ENCODE peak calls at places on chromosomes 13 and 19, in five cellular contexts. One of them, this sample, is unnamed.

GRCh38 chr13:107144432-107144831 is 576.5 kb upstream of the ARGLU1 start:
- DNase-seq in cardiac fibroblast: peak
- DNase-seq in fibroblast of mammary gland: peak
- DNase-seq in stimulated activated naive CD4-positive, alpha-beta T cell treated with Interleukin-2 at 50 U/mL for 16 hours: no peak
- DNase-seq in activated effector memory CD4-positive, alpha-beta T cell treated with Interleukin-2 at 50 U/mL for 16 hours: no peak
- DNase-seq in this sample: no peak

GRCh38 chr13:112102243-112102642 is 35.3 kb downstream of the SOX1 start:
- DNase-seq in cardiac fibroblast: no peak
- DNase-seq in stimulated activated naive CD4-positive, alpha-beta T cell treated with Interleukin-2 at 50 U/mL for 16 hours: no peak
- DNase-seq in fibroblast of mammary gland: no peak
- DNase-seq in activated effector memory CD4-positive, alpha-beta T cell treated with Interleukin-2 at 50 U/mL for 16 hours: no peak
- DNase-seq in this sample: no peak

GRCh38 chr19:3868770-3869456 is at the start of gene ZFR2:
- DNase-seq in cardiac fibroblast: no peak
- DNase-seq in fibroblast of mammary gland: no peak
- DNase-seq in activated effector memory CD4-positive, alpha-beta T cell treated with Interleukin-2 at 50 U/mL for 16 hours: no peak
- DNase-seq in stimulated activated naive CD4-positive, alpha-beta T cell treated with Interleukin-2 at 50 U/mL for 16 hours: no peak
- DNase-seq in this sample: no peak

GRCh38 chr19:51372649-51373504 is at the start of gene NKG7:
- DNase-seq in fibroblast of mammary gland: no peak
- DNase-seq in cardiac fibroblast: no peak
- DNase-seq in stimulated activated naive CD4-positive, alpha-beta T cell treated with Interleukin-2 at 50 U/mL for 16 hours: peak
- DNase-seq in activated effector memory CD4-positive, alpha-beta T cell treated with Interleukin-2 at 50 U/mL for 16 hours: peak
- DNase-seq in this sample: no peak

GRCh38 chr19:4662812-4663211 is 7.3 kb downstream of the MYDGF start:
- DNase-seq in stimulated activated naive CD4-positive, alpha-beta T cell treated with Interleukin-2 at 50 U/mL for 16 hours: no peak
- DNase-seq in activated effector memory CD4-positive, alpha-beta T cell treated with Interleukin-2 at 50 U/mL for 16 hours: no peak
- DNase-seq in fibroblast of mammary gland: no peak
- DNase-seq in cardiac fibroblast: no peak
- DNase-seq in this sample: no peak

GRCh38 chr13:41064493-41064892 is 3.2 kb downstream of the WBP4 start:
- DNase-seq in activated effector memory CD4-positive, alpha-beta T cell treated with Interleukin-2 at 50 U/mL for 16 hours: no peak
- DNase-seq in stimulated activated naive CD4-positive, alpha-beta T cell treated with Interleukin-2 at 50 U/mL for 16 hours: no peak
- DNase-seq in fibroblast of mammary gland: peak
- DNase-seq in cardiac fibroblast: peak
- DNase-seq in this sample: no peak

GRCh38 chr13:43470610-43471009 is 316.2 kb downstream of the ENOX1 start:
- DNase-seq in fibroblast of mammary gland: peak
- DNase-seq in cardiac fibroblast: no peak
- DNase-seq in activated effector memory CD4-positive, alpha-beta T cell treated with Interleukin-2 at 50 U/mL for 16 hours: no peak
- DNase-seq in stimulated activated naive CD4-positive, alpha-beta T cell treated with Interleukin-2 at 50 U/mL for 16 hours: no peak
- DNase-seq in this sample: no peak

GRCh38 chr19:43780706-43781525 is at the start of gene KCNN4:
- DNase-seq in fibroblast of mammary gland: peak
- DNase-seq in stimulated activated naive CD4-positive, alpha-beta T cell treated with Interleukin-2 at 50 U/mL for 16 hours: peak
- DNase-seq in activated effector memory CD4-positive, alpha-beta T cell treated with Interleukin-2 at 50 U/mL for 16 hours: peak
- DNase-seq in cardiac fibroblast: no peak
- DNase-seq in this sample: no peak

GRCh38 chr13:88526853-88527215 is 855.7 kb downstream of the SLITRK5 start:
- DNase-seq in stimulated activated naive CD4-positive, alpha-beta T cell treated with Interleukin-2 at 50 U/mL for 16 hours: no peak
- DNase-seq in cardiac fibroblast: no peak
- DNase-seq in activated effector memory CD4-positive, alpha-beta T cell treated with Interleukin-2 at 50 U/mL for 16 hours: no peak
- DNase-seq in fibroblast of mammary gland: no peak
- DNase-seq in this sample: no peak

GRCh38 chr13:60627071-60627686 is 230.2 kb downstream of the TDRD3 start:
- DNase-seq in stimulated activated naive CD4-positive, alpha-beta T cell treated with Interleukin-2 at 50 U/mL for 16 hours: no peak
- DNase-seq in fibroblast of mammary gland: peak
- DNase-seq in cardiac fibroblast: peak
- DNase-seq in activated effector memory CD4-positive, alpha-beta T cell treated with Interleukin-2 at 50 U/mL for 16 hours: no peak
- DNase-seq in this sample: no peak

GRCh38 chr13:110882228-110882627 is 32.6 kb downstream of the ANKRD10 start:
- DNase-seq in cardiac fibroblast: no peak
- DNase-seq in stimulated activated naive CD4-positive, alpha-beta T cell treated with Interleukin-2 at 50 U/mL for 16 hours: no peak
- DNase-seq in activated effector memory CD4-positive, alpha-beta T cell treated with Interleukin-2 at 50 U/mL for 16 hours: no peak
- DNase-seq in fibroblast of mammary gland: peak
- DNase-seq in this sample: no peak

GRCh38 chr19:31340059-31341025 is 8.9 kb downstream of the TSHZ3 start:
- DNase-seq in cardiac fibroblast: peak
- DNase-seq in activated effector memory CD4-positive, alpha-beta T cell treated with Interleukin-2 at 50 U/mL for 16 hours: no peak
- DNase-seq in fibroblast of mammary gland: peak
- DNase-seq in stimulated activated naive CD4-positive, alpha-beta T cell treated with Interleukin-2 at 50 U/mL for 16 hours: peak
- DNase-seq in this sample: no peak

GRCh38 chr19:19224852-19225494 is 13.2 kb downstream of the NCAN start:
- DNase-seq in activated effector memory CD4-positive, alpha-beta T cell treated with Interleukin-2 at 50 U/mL for 16 hours: peak
- DNase-seq in fibroblast of mammary gland: peak
- DNase-seq in stimulated activated naive CD4-positive, alpha-beta T cell treated with Interleukin-2 at 50 U/mL for 16 hours: peak
- DNase-seq in cardiac fibroblast: peak
- DNase-seq in this sample: peak

GRCh38 chr13:106619688-106620555 is 52.0 kb upstream of the ARGLU1 start:
- DNase-seq in stimulated activated naive CD4-positive, alpha-beta T cell treated with Interleukin-2 at 50 U/mL for 16 hours: no peak
- DNase-seq in cardiac fibroblast: peak
- DNase-seq in fibroblast of mammary gland: peak
- DNase-seq in activated effector memory CD4-positive, alpha-beta T cell treated with Interleukin-2 at 50 U/mL for 16 hours: no peak
- DNase-seq in this sample: peak

GRCh38 chr19:5804516-5805464 is at the start of gene NRTN:
- DNase-seq in stimulated activated naive CD4-positive, alpha-beta T cell treated with Interleukin-2 at 50 U/mL for 16 hours: peak
- DNase-seq in fibroblast of mammary gland: no peak
- DNase-seq in activated effector memory CD4-positive, alpha-beta T cell treated with Interleukin-2 at 50 U/mL for 16 hours: peak
- DNase-seq in cardiac fibroblast: no peak
- DNase-seq in this sample: peak

GRCh38 chr13:65892859-65893258 is 1337.3 kb downstream of the PCDH9 start:
- DNase-seq in cardiac fibroblast: peak
- DNase-seq in stimulated activated naive CD4-positive, alpha-beta T cell treated with Interleukin-2 at 50 U/mL for 16 hours: no peak
- DNase-seq in activated effector memory CD4-positive, alpha-beta T cell treated with Interleukin-2 at 50 U/mL for 16 hours: no peak
- DNase-seq in fibroblast of mammary gland: no peak
- DNase-seq in this sample: no peak

GRCh38 chr13:96075953-96076543 is 13.9 kb upstream of the HS6ST3 start:
- DNase-seq in activated effector memory CD4-positive, alpha-beta T cell treated with Interleukin-2 at 50 U/mL for 16 hours: no peak
- DNase-seq in fibroblast of mammary gland: peak
- DNase-seq in cardiac fibroblast: peak
- DNase-seq in stimulated activated naive CD4-positive, alpha-beta T cell treated with Interleukin-2 at 50 U/mL for 16 hours: no peak
- DNase-seq in this sample: no peak

GRCh38 chr13:27341616-27342015 is 71.0 kb downstream of the RASL11A start:
- DNase-seq in stimulated activated naive CD4-positive, alpha-beta T cell treated with Interleukin-2 at 50 U/mL for 16 hours: no peak
- DNase-seq in activated effector memory CD4-positive, alpha-beta T cell treated with Interleukin-2 at 50 U/mL for 16 hours: no peak
- DNase-seq in cardiac fibroblast: peak
- DNase-seq in fibroblast of mammary gland: no peak
- DNase-seq in this sample: no peak

GRCh38 chr13:30132623-30133553 is 174.5 kb downstream of the KATNAL1 start:
- DNase-seq in fibroblast of mammary gland: peak
- DNase-seq in stimulated activated naive CD4-positive, alpha-beta T cell treated with Interleukin-2 at 50 U/mL for 16 hours: peak
- DNase-seq in activated effector memory CD4-positive, alpha-beta T cell treated with Interleukin-2 at 50 U/mL for 16 hours: peak
- DNase-seq in cardiac fibroblast: peak
- DNase-seq in this sample: peak

GRCh38 chr19:2294377-2295335 is 12.7 kb upstream of the PEAK3 start:
- DNase-seq in fibroblast of mammary gland: peak
- DNase-seq in activated effector memory CD4-positive, alpha-beta T cell treated with Interleukin-2 at 50 U/mL for 16 hours: no peak
- DNase-seq in stimulated activated naive CD4-positive, alpha-beta T cell treated with Interleukin-2 at 50 U/mL for 16 hours: no peak
- DNase-seq in cardiac fibroblast: peak
- DNase-seq in this sample: peak

GRCh38 chr13:42864952-42865634 is 83.7 kb downstream of the FAM216B start:
- DNase-seq in stimulated activated naive CD4-positive, alpha-beta T cell treated with Interleukin-2 at 50 U/mL for 16 hours: no peak
- DNase-seq in fibroblast of mammary gland: no peak
- DNase-seq in cardiac fibroblast: peak
- DNase-seq in activated effector memory CD4-positive, alpha-beta T cell treated with Interleukin-2 at 50 U/mL for 16 hours: no peak
- DNase-seq in this sample: no peak

GRCh38 chr19:7211191-7211988 is 82.8 kb downstream of the INSR start:
- DNase-seq in cardiac fibroblast: peak
- DNase-seq in stimulated activated naive CD4-positive, alpha-beta T cell treated with Interleukin-2 at 50 U/mL for 16 hours: no peak
- DNase-seq in activated effector memory CD4-positive, alpha-beta T cell treated with Interleukin-2 at 50 U/mL for 16 hours: no peak
- DNase-seq in fibroblast of mammary gland: no peak
- DNase-seq in this sample: no peak

GRCh38 chr13:43573361-43573740 is 213.4 kb downstream of the ENOX1 start:
- DNase-seq in cardiac fibroblast: no peak
- DNase-seq in activated effector memory CD4-positive, alpha-beta T cell treated with Interleukin-2 at 50 U/mL for 16 hours: no peak
- DNase-seq in stimulated activated naive CD4-positive, alpha-beta T cell treated with Interleukin-2 at 50 U/mL for 16 hours: no peak
- DNase-seq in fibroblast of mammary gland: no peak
- DNase-seq in this sample: no peak

This sample was measured in D721Med.